ENCODE peak calls at places on chromosomes 2 and 18, in five cellular contexts. R is H7; O is WTC11; N is activated naive CD4-positive, alpha-beta T cell; A is RWPE1. C is an unnamed sample.

GRCh38 chr2:120473522-120474271 is 127.8 kb downstream of the INHBB start:
- DNase-seq in R (no peak), O (no peak), N (no peak), A (peak), C (no peak)

GRCh38 chr2:159573846-159574245 is 42.5 kb downstream of the BAZ2B start:
- DNase-seq in R (no peak), O (no peak), N (no peak), A (no peak), C (no peak)

GRCh38 chr18:58726671-58727070 is 55.4 kb downstream of the MALT1 start:
- DNase-seq in R (no peak), O (no peak), N (no peak), A (no peak), C (no peak)

GRCh38 chr2:147782521-147782920 is 62.3 kb upstream of the ACVR2A start:
- DNase-seq in R (no peak), O (no peak), N (no peak), A (peak), C (no peak)

GRCh38 chr2:101516833-101517690 is 42.1 kb upstream of the RFX8 start:
- DNase-seq in R (no peak), O (no peak), N (no peak), A (peak), C (no peak)

GRCh38 chr2:157178865-157179264 is 78.6 kb upstream of the GALNT5 start:
- DNase-seq in R (no peak), O (peak), N (no peak), A (no peak), C (no peak)

GRCh38 chr2:145304501-145304900 is 784.6 kb upstream of the ZEB2 start:
- DNase-seq in R (no peak), O (no peak), N (no peak), A (no peak), C (no peak)

GRCh38 chr2:37894047-37894446 is 31.0 kb upstream of the RMDN2 start:
- DNase-seq in R (no peak), O (no peak), N (no peak), A (no peak), C (no peak)

GRCh38 chr2:47069628-47070154 is 85.4 kb downstream of the STPG4 start:
- DNase-seq in R (peak), O (peak), N (no peak), A (peak), C (peak)

GRCh38 chr2:152585830-152586484 is 131.3 kb downstream of the PRPF40A start:
- DNase-seq in R (no peak), O (no peak), N (no peak), A (no peak), C (no peak)

GRCh38 chr2:141392517-141393213 is 738.2 kb downstream of the LRP1B start:
- DNase-seq in R (no peak), O (no peak), N (no peak), A (no peak), C (no peak)

GRCh38 chr2:149908731-149909690 is 321.4 kb upstream of the MMADHC start:
- DNase-seq in R (no peak), O (no peak), N (no peak), A (no peak), C (no peak)

GRCh38 chr2:74502720-74503505 is 3.5 kb upstream of the LBX2 start:
- DNase-seq in R (peak), O (peak), N (no peak), A (peak), C (peak)

GRCh38 chr2:57180042-57180567 is 866.5 kb upstream of the VRK2 start:
- DNase-seq in R (no peak), O (no peak), N (no peak), A (peak), C (no peak)

GRCh38 chr2:31051213-31052185 is 86.7 kb downstream of the GALNT14 start:
- DNase-seq in R (no peak), O (no peak), N (no peak), A (no peak), C (no peak)

GRCh38 chr2:46157966-46158310 is 139.3 kb upstream of the EPAS1 start:
- DNase-seq in R (no peak), O (no peak), N (no peak), A (no peak), C (no peak)

GRCh38 chr2:59732861-59733603 is 820.4 kb downstream of the BCL11A start:
- DNase-seq in R (no peak), O (peak), N (no peak), A (no peak), C (no peak)

GRCh38 chr18:79326413-79327198 is 69.1 kb upstream of the NFATC1 start:
- DNase-seq in R (no peak), O (no peak), N (no peak), A (no peak), C (no peak)

GRCh38 chr18:34780856-34781255 is 70.8 kb downstream of the DTNA start:
- DNase-seq in R (no peak), O (no peak), N (no peak), A (no peak), C (no peak)

GRCh38 chr2:73286134-73286533 is 1.9 kb upstream of the FBXO41 start:
- DNase-seq in R (no peak), O (no peak), N (no peak), A (no peak), C (no peak)

GRCh38 chr2:80102026-80102425 is 202.5 kb downstream of the LRRTM1 start:
- DNase-seq in R (no peak), O (no peak), N (no peak), A (peak), C (no peak)

GRCh38 chr2:139790807-139791206 is 1010.6 kb upstream of the NXPH2 start:
- DNase-seq in R (peak), O (no peak), N (no peak), A (peak), C (no peak)

GRCh38 chr18:27964811-27965210 is 212.1 kb downstream of the CDH2 start:
- DNase-seq in R (peak), O (no peak), N (no peak), A (peak), C (no peak)

GRCh38 chr2:55839182-55839819 is 84.3 kb downstream of the EFEMP1 start:
- DNase-seq in R (peak), O (peak), N (no peak), A (peak), C (peak)

GRCh38 chr2:126766295-126766694 is 110.3 kb downstream of the GYPC start:
- DNase-seq in R (no peak), O (no peak), N (no peak), A (no peak), C (no peak)

GRCh38 chr2:8860239-8860638 is 22.8 kb upstream of the KIDINS220 start:
- DNase-seq in R (no peak), O (no peak), N (no peak), A (peak), C (no peak)

GRCh38 chr2:234495801-234496441 is 960 bp downstream of the ARL4C start:
- DNase-seq in R (peak), O (peak), N (no peak), A (no peak), C (no peak)

GRCh38 chr2:25698752-25699151 is 25.4 kb upstream of the DTNB start:
- DNase-seq in R (no peak), O (no peak), N (no peak), A (peak), C (no peak)

GRCh38 chr2:128666596-128666995 is 347.9 kb upstream of the HS6ST1 start:
- DNase-seq in R (no peak), O (no peak), N (no peak), A (no peak), C (no peak)

GRCh38 chr2:217943379-217944321 is 59.1 kb downstream of the TNS1 start:
- DNase-seq in R (peak), O (peak), N (no peak), A (no peak), C (peak)

GRCh38 chr2:198657520-198658121 is 800.1 kb downstream of the SATB2 start:
- DNase-seq in R (peak), O (peak), N (no peak), A (peak), C (no peak)

GRCh38 chr2:237629739-237630138 is 2.4 kb downstream of the LRRFIP1 start:
- DNase-seq in R (no peak), O (no peak), N (no peak), A (no peak), C (no peak)

GRCh38 chr2:147365577-147365976 is 479.3 kb upstream of the ACVR2A start:
- DNase-seq in R (no peak), O (no peak), N (no peak), A (no peak), C (no peak)